ENCODE peak calls at places on chromosomes 6 and 20, in four cellular contexts. H is amygdala, J is NCI-H1417, C is SJSA1. B is an unnamed sample.
A peak's percentile ranks its signal among the peaks of the same experiment; 100 is the strongest.

GRCh38 chr6:169266746-169267629 is 13.3 kb upstream of the THBS2 start:
- DNase-seq in H (no peak), J (no peak), C (no peak), B (no peak)

GRCh38 chr20:58149412-58150091 is 78.9 kb downstream of the ANKRD60 start:
- DNase-seq in H (no peak), J (no peak), C (no peak), B (no peak)

GRCh38 chr6:111122458-111123286 is 35.4 kb downstream of the SLC16A10 start:
- DNase-seq in H (no peak), J (no peak), C (no peak), B (no peak)

GRCh38 chr20:46128310-46129151 is 10.4 kb downstream of the CD40 start:
- DNase-seq in H (no peak), J (peak; percentile 75), C (no peak), B (peak; percentile 26)

GRCh38 chr20:64222851-64223525 is 32.6 kb upstream of the PCMTD2 start:
- DNase-seq in H (no peak), J (no peak), C (no peak), B (no peak)

GRCh38 chr20:23082846-23083552 is 3.1 kb downstream of the CD93 start:
- DNase-seq in H (no peak), J (peak; percentile 19), C (no peak), B (no peak)

GRCh38 chr20:37081717-37082289 is 14.0 kb downstream of the RBL1 start:
- DNase-seq in H (no peak), J (no peak), C (no peak), B (peak; percentile 22)

GRCh38 chr6:14743465-14744211 is 502.2 kb upstream of the JARID2 start:
- DNase-seq in H (no peak), J (no peak), C (peak; percentile 95), B (peak; percentile 61)

GRCh38 chr6:133242761-133243590 is 1.8 kb downstream of the EYA4 start:
- DNase-seq in H (no peak), J (peak; percentile 48), C (no peak), B (peak; percentile 46)

GRCh38 chr6:159594750-159595117 is 98.3 kb downstream of the SOD2 start:
- DNase-seq in H (no peak), J (no peak), C (no peak), B (no peak)

GRCh38 chr6:137434640-137435039 is 59.6 kb downstream of the OLIG3 start:
- DNase-seq in H (no peak), J (no peak), C (no peak), B (no peak)